ENCODE peak calls at places on chromosomes 13 and 19, in five cellular contexts. D is fibroblast of lung, J is K562, B is IMR-90, M is pancreas. N is an unnamed sample. For H3K36me3, the result is how much of the 10 kb centered on the place peaks cover.

GRCh38 chr19:22354665-22355064 is 67.5 kb downstream of the ZNF98 start:
- DNase-seq in J (no peak), D (no peak), M (no peak), B (no peak), N (no peak)

GRCh38 chr13:60838581-60838980 is 441.6 kb downstream of the TDRD3 start:
- DNase-seq in J (no peak), D (no peak), B (no peak), M (no peak), N (no peak)

GRCh38 chr19:44552324-44552723 is 22.8 kb upstream of the CEACAM20 start:
- DNase-seq in B (no peak), D (peak), M (no peak), J (peak), N (peak)

GRCh38 chr13:97710797-97711196 is 242.7 kb upstream of the IPO5 start:
- DNase-seq in B (no peak), D (no peak), J (no peak), M (no peak), N (no peak)

GRCh38 chr19:40612831-40613668 is 11.9 kb downstream of the LTBP4 start:
- DNase-seq in M (peak), B (no peak), J (peak), D (no peak), N (peak)

GRCh38 chr19:33416307-33417215 is 43.1 kb downstream of the CEBPG start:
- DNase-seq in M (peak), B (peak), J (peak), D (peak), N (peak)

GRCh38 chr13:48043789-48044503 is 6.4 kb downstream of the NUDT15 start:
- DNase-seq in J (no peak), B (peak), D (peak), M (no peak), N (no peak)

GRCh38 chr13:113553541-113554332 is 30.8 kb upstream of the TFDP1 start:
- DNase-seq in D (no peak), M (no peak), B (no peak), J (no peak), N (peak)

GRCh38 chr13:39600766-39601165 is 2.2 kb downstream of the LHFPL6 start:
- DNase-seq in B (no peak), J (no peak), M (no peak), D (no peak), N (peak)

GRCh38 chr19:12913011-12913561 is 6.0 kb downstream of the SYCE2 start:
- DNase-seq in J (no peak), D (peak), B (peak), M (peak), N (peak)

GRCh38 chr19:1000095-1000494 is at the start of gene GRIN3B:
- DNase-seq in D (peak), M (peak), J (peak), B (peak), N (peak)

GRCh38 chr19:51749979-51750378 is 1.7 kb downstream of the FPR1 start:
- DNase-seq in J (no peak), B (no peak), D (no peak), M (no peak), N (no peak)

GRCh38 chr13:73593199-73593765 is 534.5 kb downstream of the KLF5 start:
- DNase-seq in M (no peak), J (no peak), B (no peak), D (no peak), N (no peak)

GRCh38 chr19:10173527-10173926 is 21.2 kb downstream of the DNMT1 start:
- DNase-seq in D (peak), J (no peak), B (peak), M (no peak), N (no peak)

GRCh38 chr13:98989469-98990235 is 11.8 kb upstream of the DOCK9 start:
- DNase-seq in M (no peak), B (no peak), D (no peak), J (no peak), N (no peak)

GRCh38 chr19:13926715-13927114 is 11.5 kb downstream of the PODNL1 start:
- DNase-seq in B (no peak), J (no peak), D (no peak), M (no peak), N (peak)

GRCh38 chr19:13931582-13932378 is 6.4 kb downstream of the PODNL1 start:
- DNase-seq in D (no peak), B (no peak), M (peak), J (peak), N (peak)

GRCh38 chr19:13930402-13930801 is 7.8 kb downstream of the PODNL1 start:
- DNase-seq in D (no peak), B (no peak), J (peak), M (peak), N (peak)

GRCh38 chr19:13929956-13930355 is 8.3 kb downstream of the PODNL1 start:
- DNase-seq in B (no peak), D (no peak), M (peak), J (no peak), N (no peak)

DNA sequence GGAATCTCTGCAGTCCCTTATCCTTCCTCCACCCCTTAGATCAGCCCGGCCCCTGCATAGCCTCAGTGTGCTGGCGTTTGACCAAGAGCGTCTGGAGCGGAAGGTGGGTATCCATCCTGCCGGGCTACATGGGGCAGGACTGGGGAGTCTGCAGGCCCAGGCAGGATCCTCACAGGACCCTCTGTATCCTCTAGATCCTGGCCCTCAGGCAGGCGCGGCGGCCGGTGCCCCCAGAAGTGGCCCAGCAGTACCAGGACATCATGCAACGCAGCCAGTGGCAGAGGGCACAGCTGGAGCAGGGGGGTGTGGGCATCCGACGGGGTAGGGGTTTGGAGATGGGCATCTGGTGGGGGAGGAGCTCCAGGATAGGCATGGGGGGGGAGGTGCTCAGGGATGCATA is 8.9 kb downstream of the PODNL1 start:
- DNase-seq in M (peak), J (peak), D (no peak), B (no peak), N (peak)
- H3K36me3 ChIP-seq in M (under half), J (under half), D (under half), B (under half), N (under half)

GRCh38 chr13:29514720-29515310 is 80.7 kb downstream of the SLC7A1 start:
- DNase-seq in B (no peak), M (no peak), D (no peak), J (no peak), N (no peak)
- H3K36me3 ChIP-seq in B (half or more), M (under half), D (under half), J (half or more), N (under half)

GRCh38 chr19:4703671-4704316 is 19.8 kb downstream of the DPP9 start:
- DNase-seq in B (no peak), J (peak), M (no peak), D (no peak), N (no peak)

GRCh38 chr19:4707322-4707721 is 16.3 kb downstream of the DPP9 start:
- DNase-seq in B (no peak), M (no peak), J (no peak), D (no peak), N (no peak)

GRCh38 chr19:4704317-4704673 is 19.3 kb downstream of the DPP9 start:
- DNase-seq in J (no peak), M (no peak), B (no peak), D (no peak), N (no peak)

GRCh38 chr19:4707956-4708650 is 15.5 kb downstream of the DPP9 start:
- DNase-seq in B (peak), M (no peak), J (no peak), D (peak), N (no peak)

DNA sequence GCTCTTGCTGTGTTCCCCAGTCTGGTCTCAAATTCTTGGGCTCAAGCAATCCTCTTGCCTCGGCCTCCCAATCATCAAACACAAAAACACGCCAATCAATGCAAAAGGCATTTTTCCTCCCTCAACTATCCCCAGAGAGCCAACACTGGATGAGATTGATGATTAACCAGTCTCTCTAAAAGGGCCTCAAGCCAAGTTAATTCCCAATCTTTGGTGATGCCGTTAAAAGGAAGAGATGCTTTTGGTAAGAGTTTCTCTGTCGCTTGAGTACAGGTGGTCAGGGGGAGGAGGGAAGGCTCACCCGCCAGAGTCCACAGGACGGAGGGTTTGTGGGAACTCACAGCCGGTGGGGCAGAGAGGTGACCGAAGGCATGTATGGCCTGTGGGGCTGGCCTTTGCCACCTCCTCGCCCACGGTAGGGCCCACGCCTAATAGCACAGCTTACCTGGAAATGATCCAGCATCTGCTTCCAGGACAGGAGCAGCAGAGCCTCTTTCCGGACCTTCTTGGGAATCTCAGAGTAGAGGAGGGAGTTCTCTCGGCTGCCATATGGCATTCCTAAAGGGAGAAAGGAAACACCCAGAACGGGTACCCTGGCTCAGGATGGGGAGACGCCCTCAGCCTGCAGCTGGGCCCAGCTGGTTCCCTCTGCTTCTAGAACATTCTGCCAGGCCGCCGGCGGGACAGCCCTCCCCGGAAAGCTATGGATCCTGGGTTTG is 18.1 kb downstream of the DPP9 start:
- DNase-seq in J (no peak), D (peak), M (peak), B (no peak), N (no peak)
- H3K36me3 ChIP-seq in J (half or more), D (under half), M (under half), B (half or more), N (under half)

GRCh38 chr13:26216042-26216441 is 6.1 kb downstream of the RNF6 start:
- DNase-seq in M (no peak), J (no peak), D (no peak), B (no peak), N (no peak)
- H3K36me3 ChIP-seq in M (under half), J (half or more), D (under half), B (under half), N (under half)

DNA sequence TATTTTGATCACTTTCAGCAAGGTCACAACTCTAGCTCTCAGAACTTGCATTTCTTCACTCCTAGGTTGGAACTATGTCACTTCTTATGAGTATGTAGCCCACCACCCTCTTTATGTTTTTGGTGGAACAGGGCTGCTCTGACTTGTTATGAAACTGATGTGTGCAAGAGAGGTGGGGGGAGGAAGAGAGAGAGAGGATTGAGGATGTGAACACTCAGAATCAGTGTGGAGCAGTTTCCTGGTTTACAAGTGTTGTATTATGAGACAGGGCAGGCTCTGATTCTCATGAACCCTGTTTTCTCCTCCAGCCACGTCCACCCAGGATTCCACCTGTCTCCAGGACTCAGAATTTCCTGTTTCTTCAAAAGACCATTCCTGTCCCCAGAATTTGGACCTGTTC is 16.1 kb downstream of the ZNF317 start:
- DNase-seq in D (no peak), M (no peak), J (no peak), B (no peak), N (no peak)
- H3K36me3 ChIP-seq in D (under half), M (under half), J (half or more), B (half or more), N (under half)

N was measured in H7.